ENCODE peak calls at places on chromosomes 1 and 21, in ten cellular contexts. One of them, this sample, is unnamed.

GRCh38 chr21:29187939-29188338 is 57.5 kb downstream of the MAP3K7CL start:
- DNase-seq in PC-9: peak; percentile 81
- DNase-seq in heart left ventricle: no peak
- DNase-seq in BJ: peak; percentile 72
- DNase-seq in GM23338: no peak
- DNase-seq in AG09309: peak; percentile 73
- DNase-seq in left ventricle myocardium inferior: no peak
- DNase-seq in tibial artery: no peak
- DNase-seq in AG10803: peak; percentile 92
- DNase-seq in body of pancreas: peak; percentile 67
- DNase-seq in this sample: peak; percentile 97

GRCh38 chr1:87451229-87451900 is 122.7 kb downstream of the LMO4 start:
- DNase-seq in body of pancreas: no peak
- DNase-seq in AG10803: peak; percentile 27
- DNase-seq in PC-9: no peak
- DNase-seq in BJ: no peak
- DNase-seq in GM23338: no peak
- DNase-seq in heart left ventricle: no peak
- DNase-seq in tibial artery: no peak
- DNase-seq in left ventricle myocardium inferior: no peak
- DNase-seq in AG09309: no peak
- DNase-seq in this sample: peak; percentile 80

GRCh38 chr1:156281281-156282142 is 1.1 kb downstream of the SMG5 start:
- DNase-seq in left ventricle myocardium inferior: peak; percentile 65
- DNase-seq in tibial artery: no peak
- DNase-seq in GM23338: peak; percentile 18
- DNase-seq in BJ: no peak
- DNase-seq in heart left ventricle: peak; percentile 71
- DNase-seq in body of pancreas: peak; percentile 32
- DNase-seq in PC-9: no peak
- DNase-seq in AG09309: no peak
- DNase-seq in AG10803: peak; percentile 35
- DNase-seq in this sample: peak; percentile 57

GRCh38 chr1:156356875-156357534 is 12.0 kb upstream of the RHBG start:
- DNase-seq in tibial artery: no peak
- DNase-seq in left ventricle myocardium inferior: no peak
- DNase-seq in PC-9: peak; percentile 75
- DNase-seq in heart left ventricle: peak; percentile 53
- DNase-seq in body of pancreas: peak; percentile 84
- DNase-seq in GM23338: peak; percentile 97
- DNase-seq in AG09309: no peak
- DNase-seq in BJ: no peak
- DNase-seq in AG10803: no peak
- DNase-seq in this sample: no peak

GRCh38 chr1:47257224-47257623 is 25.2 kb upstream of the TAL1 start:
- DNase-seq in AG09309: no peak
- DNase-seq in PC-9: no peak
- DNase-seq in body of pancreas: no peak
- DNase-seq in BJ: no peak
- DNase-seq in left ventricle myocardium inferior: no peak
- DNase-seq in heart left ventricle: no peak
- DNase-seq in GM23338: no peak
- DNase-seq in tibial artery: no peak
- DNase-seq in AG10803: no peak
- DNase-seq in this sample: no peak

GRCh38 chr1:109773900-109774485 is 10.3 kb upstream of the EPS8L3 start:
- DNase-seq in AG10803: no peak
- DNase-seq in AG09309: no peak
- DNase-seq in PC-9: no peak
- DNase-seq in tibial artery: peak; percentile 65
- DNase-seq in heart left ventricle: no peak
- DNase-seq in left ventricle myocardium inferior: peak; percentile 12
- DNase-seq in GM23338: no peak
- DNase-seq in body of pancreas: no peak
- DNase-seq in BJ: no peak
- DNase-seq in this sample: no peak

GRCh38 chr21:15722591-15723324 is 7.0 kb upstream of the USP25 start:
- DNase-seq in BJ: no peak
- DNase-seq in GM23338: peak; percentile 71
- DNase-seq in tibial artery: no peak
- DNase-seq in heart left ventricle: no peak
- DNase-seq in AG10803: no peak
- DNase-seq in AG09309: no peak
- DNase-seq in body of pancreas: peak; percentile 69
- DNase-seq in left ventricle myocardium inferior: no peak
- DNase-seq in PC-9: peak; percentile 68
- DNase-seq in this sample: no peak

GRCh38 chr1:94772230-94772641 is 47.9 kb upstream of the SLC44A3 start:
- DNase-seq in heart left ventricle: no peak
- DNase-seq in AG10803: no peak
- DNase-seq in tibial artery: no peak
- DNase-seq in AG09309: no peak
- DNase-seq in BJ: no peak
- DNase-seq in left ventricle myocardium inferior: no peak
- DNase-seq in body of pancreas: peak; percentile 73
- DNase-seq in PC-9: peak; percentile 100
- DNase-seq in GM23338: no peak
- DNase-seq in this sample: peak; percentile 73

GRCh38 chr1:47866631-47867446 is 130.3 kb downstream of the TRABD2B start:
- DNase-seq in PC-9: no peak
- DNase-seq in body of pancreas: no peak
- DNase-seq in GM23338: no peak
- DNase-seq in AG10803: no peak
- DNase-seq in left ventricle myocardium inferior: no peak
- DNase-seq in heart left ventricle: no peak
- DNase-seq in AG09309: no peak
- DNase-seq in tibial artery: peak; percentile 45
- DNase-seq in BJ: no peak
- DNase-seq in this sample: no peak

GRCh38 chr1:155888481-155888880 is 22.7 kb downstream of the RIT1 start:
- DNase-seq in body of pancreas: no peak
- DNase-seq in heart left ventricle: no peak
- DNase-seq in tibial artery: no peak
- DNase-seq in AG09309: no peak
- DNase-seq in AG10803: no peak
- DNase-seq in left ventricle myocardium inferior: no peak
- DNase-seq in BJ: no peak
- DNase-seq in PC-9: no peak
- DNase-seq in GM23338: no peak
- DNase-seq in this sample: no peak

GRCh38 chr1:176829261-176829976 is 335.1 kb downstream of the ASTN1 start:
- DNase-seq in left ventricle myocardium inferior: no peak
- DNase-seq in heart left ventricle: no peak
- DNase-seq in AG09309: no peak
- DNase-seq in tibial artery: no peak
- DNase-seq in BJ: no peak
- DNase-seq in AG10803: no peak
- DNase-seq in PC-9: no peak
- DNase-seq in GM23338: no peak
- DNase-seq in body of pancreas: no peak
- DNase-seq in this sample: no peak

GRCh38 chr1:183092350-183092749 is 69.1 kb downstream of the LAMC1 start:
- DNase-seq in left ventricle myocardium inferior: no peak
- DNase-seq in AG10803: no peak
- DNase-seq in GM23338: no peak
- DNase-seq in AG09309: no peak
- DNase-seq in body of pancreas: no peak
- DNase-seq in PC-9: no peak
- DNase-seq in heart left ventricle: no peak
- DNase-seq in BJ: no peak
- DNase-seq in tibial artery: no peak
- DNase-seq in this sample: no peak

GRCh38 chr1:183093821-183094287 is 70.6 kb downstream of the LAMC1 start:
- DNase-seq in AG10803: peak; percentile 92
- DNase-seq in heart left ventricle: no peak
- DNase-seq in AG09309: no peak
- DNase-seq in left ventricle myocardium inferior: no peak
- DNase-seq in BJ: peak; percentile 65
- DNase-seq in body of pancreas: no peak
- DNase-seq in tibial artery: no peak
- DNase-seq in PC-9: peak; percentile 68
- DNase-seq in GM23338: peak; percentile 71
- DNase-seq in this sample: peak; percentile 94

GRCh38 chr1:183089025-183089639 is 65.9 kb downstream of the LAMC1 start:
- DNase-seq in BJ: no peak
- DNase-seq in AG10803: no peak
- DNase-seq in body of pancreas: peak; percentile 35
- DNase-seq in heart left ventricle: no peak
- DNase-seq in GM23338: no peak
- DNase-seq in left ventricle myocardium inferior: no peak
- DNase-seq in tibial artery: no peak
- DNase-seq in PC-9: no peak
- DNase-seq in AG09309: no peak
- DNase-seq in this sample: no peak

GRCh38 chr1:183093066-183093668 is 69.9 kb downstream of the LAMC1 start:
- DNase-seq in left ventricle myocardium inferior: no peak
- DNase-seq in tibial artery: no peak
- DNase-seq in GM23338: no peak
- DNase-seq in AG09309: no peak
- DNase-seq in body of pancreas: no peak
- DNase-seq in BJ: no peak
- DNase-seq in PC-9: no peak
- DNase-seq in heart left ventricle: no peak
- DNase-seq in AG10803: no peak
- DNase-seq in this sample: no peak

DNA sequence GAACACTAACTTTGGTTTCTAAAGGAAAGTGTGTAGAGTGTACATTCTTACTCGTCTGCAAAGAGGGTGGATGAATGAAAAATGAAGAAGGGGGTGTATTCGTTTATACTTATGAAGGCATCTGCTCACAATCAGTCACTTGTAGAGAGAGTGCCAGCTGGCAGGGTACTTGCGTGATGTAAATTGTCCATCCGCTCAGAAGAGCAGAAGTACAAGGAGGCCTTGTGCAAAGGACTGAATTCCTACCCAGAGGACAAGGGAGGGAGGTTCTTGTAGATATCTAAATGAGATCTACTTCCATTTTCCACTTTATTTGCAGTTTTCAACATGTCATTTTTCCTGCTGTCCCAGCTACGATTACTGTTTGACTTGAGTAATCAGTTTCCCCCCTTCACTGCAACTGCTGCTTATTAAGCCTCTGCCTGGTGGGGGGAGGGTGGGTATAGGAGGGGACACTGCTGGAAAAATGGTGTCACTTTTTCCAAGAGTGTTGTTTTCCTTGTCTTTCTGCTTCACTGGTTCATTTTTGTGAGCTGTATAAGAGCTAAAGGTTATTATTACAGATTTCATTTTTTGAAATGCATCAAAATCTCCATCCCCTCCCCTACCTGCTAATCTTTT is 67.3 kb downstream of the LAMC1 start:
- DNase-seq in GM23338: no peak
- DNase-seq in PC-9: no peak
- DNase-seq in AG10803: peak; percentile 89
- DNase-seq in left ventricle myocardium inferior: peak; percentile 67
- DNase-seq in BJ: no peak
- DNase-seq in AG09309: no peak
- DNase-seq in tibial artery: no peak
- DNase-seq in heart left ventricle: peak; percentile 59
- DNase-seq in body of pancreas: peak; percentile 43
- DNase-seq in this sample: peak; percentile 89
- H3K4me3 ChIP-seq in GM23338: no peak overlapping the region
- H3K4me3 ChIP-seq in PC-9: no peak overlapping the region
- H3K4me3 ChIP-seq in AG10803: no peak overlapping the region
- H3K4me3 ChIP-seq in left ventricle myocardium inferior: no peak overlapping the region
- H3K4me3 ChIP-seq in BJ: no peak overlapping the region
- H3K4me3 ChIP-seq in AG09309: no peak overlapping the region
- H3K4me3 ChIP-seq in tibial artery: no peak overlapping the region
- H3K4me3 ChIP-seq in heart left ventricle: no peak overlapping the region
- H3K4me3 ChIP-seq in body of pancreas: no peak overlapping the region
- H3K4me3 ChIP-seq in this sample: no peak overlapping the region

GRCh38 chr1:69197816-69198215 is 369.9 kb upstream of the LRRC7 start:
- DNase-seq in AG09309: no peak
- DNase-seq in PC-9: no peak
- DNase-seq in GM23338: no peak
- DNase-seq in tibial artery: no peak
- DNase-seq in left ventricle myocardium inferior: no peak
- DNase-seq in heart left ventricle: no peak
- DNase-seq in AG10803: no peak
- DNase-seq in body of pancreas: no peak
- DNase-seq in BJ: no peak
- DNase-seq in this sample: no peak
- TF ChIP-seq CTCF in AG09309: no peak
- TF ChIP-seq CTCF in PC-9: no peak
- TF ChIP-seq CTCF in GM23338: no peak
- TF ChIP-seq CTCF in tibial artery: no peak
- TF ChIP-seq CTCF in left ventricle myocardium inferior: no peak
- TF ChIP-seq CTCF in heart left ventricle: no peak
- TF ChIP-seq CTCF in AG10803: no peak
- TF ChIP-seq CTCF in body of pancreas: no peak
- TF ChIP-seq CTCF in BJ: no peak
- TF ChIP-seq CTCF in this sample: no peak

GRCh38 chr1:89610457-89610991 is 22.4 kb upstream of the LRRC8C start:
- DNase-seq in GM23338: no peak
- DNase-seq in AG10803: no peak
- DNase-seq in heart left ventricle: no peak
- DNase-seq in left ventricle myocardium inferior: no peak
- DNase-seq in body of pancreas: no peak
- DNase-seq in AG09309: no peak
- DNase-seq in BJ: no peak
- DNase-seq in PC-9: no peak
- DNase-seq in tibial artery: no peak
- DNase-seq in this sample: no peak
- H3K4me3 ChIP-seq in GM23338: no peak overlapping the region
- H3K4me3 ChIP-seq in AG10803: no peak overlapping the region
- H3K4me3 ChIP-seq in heart left ventricle: no peak overlapping the region
- H3K4me3 ChIP-seq in left ventricle myocardium inferior: no peak overlapping the region
- H3K4me3 ChIP-seq in body of pancreas: no peak overlapping the region
- H3K4me3 ChIP-seq in AG09309: no peak overlapping the region
- H3K4me3 ChIP-seq in BJ: no peak overlapping the region
- H3K4me3 ChIP-seq in PC-9: no peak overlapping the region
- H3K4me3 ChIP-seq in tibial artery: no peak overlapping the region
- H3K4me3 ChIP-seq in this sample: no peak overlapping the region

DNA sequence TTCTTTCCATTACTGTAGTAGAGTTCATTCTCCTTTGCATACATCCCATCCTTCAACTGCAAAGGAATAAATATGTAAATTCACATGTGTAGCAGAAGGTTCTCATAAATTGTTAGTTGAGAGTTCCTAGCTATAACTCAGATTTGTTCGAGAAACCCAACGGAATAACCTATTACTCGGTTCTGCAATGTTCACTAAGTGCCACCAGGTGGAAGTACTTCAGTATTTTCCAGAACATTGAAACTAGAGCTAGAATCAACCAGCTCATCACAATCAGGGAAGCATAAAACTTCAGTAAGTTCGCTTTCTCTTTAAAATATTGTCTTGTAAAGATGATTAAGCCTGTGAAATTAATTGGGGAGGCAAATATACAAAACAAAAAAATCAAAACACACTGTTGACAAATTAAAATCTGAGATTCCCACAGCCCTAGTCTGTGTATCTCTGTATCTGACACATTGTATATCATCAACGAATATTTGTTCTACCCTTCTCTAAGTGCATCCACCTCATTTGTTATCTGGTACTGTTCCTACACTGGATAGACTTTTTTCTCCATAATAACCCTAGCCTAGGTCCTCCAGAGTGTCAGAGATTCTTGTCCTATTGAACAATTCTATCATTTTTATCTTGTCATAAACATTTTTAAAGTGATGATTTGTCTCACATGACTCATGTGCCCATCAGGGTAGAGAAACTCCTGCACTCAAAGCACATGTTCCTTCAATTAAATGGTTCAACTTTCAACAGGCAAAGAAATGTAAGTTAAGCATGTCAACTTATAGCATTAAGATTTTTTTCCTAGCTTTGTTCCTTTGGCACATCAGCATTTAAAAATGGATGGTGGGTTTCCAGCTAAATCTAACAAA is 31.9 kb downstream of the MROH9 start:
- DNase-seq in GM23338: peak; percentile 78
- DNase-seq in tibial artery: no peak
- DNase-seq in body of pancreas: peak; percentile 27
- DNase-seq in AG09309: peak; percentile 29
- DNase-seq in BJ: peak; percentile 19
- DNase-seq in PC-9: no peak
- DNase-seq in AG10803: peak; percentile 54
- DNase-seq in heart left ventricle: no peak
- DNase-seq in left ventricle myocardium inferior: no peak
- DNase-seq in this sample: peak; percentile 72
- TF ChIP-seq CTCF in GM23338: peak; percentile 70
- TF ChIP-seq CTCF in tibial artery: peak; percentile 73
- TF ChIP-seq CTCF in body of pancreas: peak; percentile 49
- TF ChIP-seq CTCF in AG09309: peak; percentile 59
- TF ChIP-seq CTCF in BJ: peak; percentile 72
- TF ChIP-seq CTCF in PC-9: peak; percentile 65
- TF ChIP-seq CTCF in AG10803: peak; percentile 82
- TF ChIP-seq CTCF in heart left ventricle: peak; percentile 56
- TF ChIP-seq CTCF in left ventricle myocardium inferior: peak; percentile 71
- TF ChIP-seq CTCF in this sample: peak; percentile 74